ENCODE peak calls at places on chromosomes 4 and X, in four cellular contexts. O is prostate gland, Q is cardiac muscle cell, M is heart left ventricle. F is an unnamed sample. For H3K4me1, the result is how much of the 10 kb centered on the place peaks cover.

GRCh38 chr4:119728692-119729593 is 100.3 kb upstream of the PDE5A start:
- DNase-seq in O (no peak), Q (no peak), M (no peak), F (no peak)

GRCh38 chr4:5711479-5712184 is 631 bp downstream of the EVC start:
- DNase-seq in O (no peak), Q (peak), M (peak), F (peak)

GRCh38 chr4:66943117-66943516 is 602.2 kb downstream of the CENPC start:
- DNase-seq in O (no peak), Q (no peak), M (no peak), F (no peak)

GRCh38 chr4:40200881-40201797 is 4.3 kb downstream of the RHOH start:
- DNase-seq in O (no peak), Q (no peak), M (no peak), F (no peak)

GRCh38 chr4:112245383-112245782 is 13.8 kb downstream of the AP1AR start:
- DNase-seq in O (no peak), Q (peak), M (no peak), F (no peak)

GRCh38 chr4:101451086-101451485 is 103.8 kb upstream of the PPP3CA start:
- DNase-seq in O (no peak), Q (no peak), M (no peak), F (no peak)

GRCh38 chr4:181416966-181417365 is 826.2 kb upstream of the TENM3 start:
- DNase-seq in O (no peak), Q (no peak), M (no peak), F (no peak)

GRCh38 chr4:955931-956381 is 17.4 kb downstream of the DGKQ start:
- DNase-seq in O (no peak), Q (no peak), M (no peak), F (no peak)

GRCh38 chr4:15891312-15891711 is 47.2 kb downstream of the FGFBP1 start:
- DNase-seq in O (no peak), Q (no peak), M (no peak), F (no peak)

GRCh38 chr4:69025191-69025998 is 70.9 kb upstream of the UGT2B7 start:
- DNase-seq in O (no peak), Q (no peak), M (no peak), F (peak)
- TF ChIP-seq CTCF in O (peak), Q (no peak), M (no peak), F (peak)

GRCh38 chr4:87080462-87080861 is 140.0 kb downstream of the KLHL8 start:
- DNase-seq in O (no peak), Q (no peak), M (no peak), F (no peak)
- H3K4me1 ChIP-seq in O (under half), Q (under half), M (half or more), F (under half)

GRCh38 chrX:154719132-154719675 is 31.7 kb downstream of the GAB3 start:
- DNase-seq in O (no peak), Q (peak), M (no peak), F (peak)
- H3K27ac ChIP-seq in O (no peak), Q (no peak), M (no peak), F (no peak)

DNA sequence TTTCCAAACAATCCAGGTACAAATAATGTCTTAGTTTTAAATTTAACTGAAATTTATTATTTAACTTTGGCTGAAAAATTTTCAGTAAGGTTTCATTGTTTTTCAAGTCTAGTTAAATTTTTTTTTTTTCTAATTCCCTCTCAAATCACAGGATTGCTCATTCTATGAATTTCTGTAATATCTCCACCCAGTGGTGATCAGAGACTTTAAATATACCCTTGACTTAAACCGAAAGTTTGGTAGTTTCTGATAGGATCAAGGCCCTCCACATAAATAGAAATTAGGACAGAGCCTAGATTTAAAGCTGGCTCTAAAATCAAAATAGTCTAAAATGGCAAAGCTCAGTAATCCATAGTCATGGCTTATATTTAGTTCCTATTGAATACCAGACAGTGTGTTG is 175.4 kb downstream of the TBCK start:
- DNase-seq in O (no peak), Q (no peak), M (no peak), F (no peak)
- TF ChIP-seq CTCF in O (no peak), Q (no peak), M (peak), F (peak)